ENCODE peak calls at places on chromosomes 12 and 14, in eight cellular contexts. One of them, this sample, is unnamed.

GRCh38 chr12:40351976-40352375 is 127.2 kb downstream of the LRRK2 start:
- DNase-seq in stimulated activated CD4-positive, alpha-beta T cell treated with anti-CD3 and anti-CD28 coated beads, Interleukin-15, amount 100 ng/mL, for 1 hour: no peak
- DNase-seq in KBM-7: no peak
- DNase-seq in activated CD4-positive, CD25-positive, alpha-beta regulatory T cell treated with anti-CD3 and anti-CD28 coated beads, Interleukin-2, amount 50 U/mL, for 72 hours: no peak
- DNase-seq in activated T-cell treated with anti-CD3 and anti-CD28 coated beads for 1 hour: no peak
- DNase-seq in HuH-7.5: no peak
- DNase-seq in mucosa of gallbladder: no peak
- DNase-seq in Ammon's horn: peak
- DNase-seq in this sample: no peak

GRCh38 chr14:48382961-48383360 is 707.6 kb upstream of the MDGA2 start:
- DNase-seq in stimulated activated CD4-positive, alpha-beta T cell treated with anti-CD3 and anti-CD28 coated beads, Interleukin-15, amount 100 ng/mL, for 1 hour: no peak
- DNase-seq in KBM-7: no peak
- DNase-seq in activated CD4-positive, CD25-positive, alpha-beta regulatory T cell treated with anti-CD3 and anti-CD28 coated beads, Interleukin-2, amount 50 U/mL, for 72 hours: no peak
- DNase-seq in activated T-cell treated with anti-CD3 and anti-CD28 coated beads for 1 hour: no peak
- DNase-seq in HuH-7.5: no peak
- DNase-seq in mucosa of gallbladder: no peak
- DNase-seq in Ammon's horn: no peak
- DNase-seq in this sample: no peak

GRCh38 chr12:131088701-131089525 is 135.2 kb downstream of the ADGRD1 start:
- DNase-seq in stimulated activated CD4-positive, alpha-beta T cell treated with anti-CD3 and anti-CD28 coated beads, Interleukin-15, amount 100 ng/mL, for 1 hour: no peak
- DNase-seq in KBM-7: no peak
- DNase-seq in activated CD4-positive, CD25-positive, alpha-beta regulatory T cell treated with anti-CD3 and anti-CD28 coated beads, Interleukin-2, amount 50 U/mL, for 72 hours: no peak
- DNase-seq in activated T-cell treated with anti-CD3 and anti-CD28 coated beads for 1 hour: no peak
- DNase-seq in HuH-7.5: no peak
- DNase-seq in mucosa of gallbladder: no peak
- DNase-seq in Ammon's horn: no peak
- DNase-seq in this sample: no peak

GRCh38 chr12:126685636-126686035 is 1581.3 kb upstream of the TMEM132C start:
- DNase-seq in stimulated activated CD4-positive, alpha-beta T cell treated with anti-CD3 and anti-CD28 coated beads, Interleukin-15, amount 100 ng/mL, for 1 hour: no peak
- DNase-seq in KBM-7: no peak
- DNase-seq in activated CD4-positive, CD25-positive, alpha-beta regulatory T cell treated with anti-CD3 and anti-CD28 coated beads, Interleukin-2, amount 50 U/mL, for 72 hours: no peak
- DNase-seq in activated T-cell treated with anti-CD3 and anti-CD28 coated beads for 1 hour: no peak
- DNase-seq in HuH-7.5: no peak
- DNase-seq in mucosa of gallbladder: no peak
- DNase-seq in Ammon's horn: no peak
- DNase-seq in this sample: no peak

GRCh38 chr12:116116650-116117424 is 160.7 kb downstream of the MED13L start:
- DNase-seq in stimulated activated CD4-positive, alpha-beta T cell treated with anti-CD3 and anti-CD28 coated beads, Interleukin-15, amount 100 ng/mL, for 1 hour: no peak
- DNase-seq in KBM-7: no peak
- DNase-seq in activated CD4-positive, CD25-positive, alpha-beta regulatory T cell treated with anti-CD3 and anti-CD28 coated beads, Interleukin-2, amount 50 U/mL, for 72 hours: no peak
- DNase-seq in activated T-cell treated with anti-CD3 and anti-CD28 coated beads for 1 hour: no peak
- DNase-seq in HuH-7.5: no peak
- DNase-seq in mucosa of gallbladder: no peak
- DNase-seq in Ammon's horn: no peak
- DNase-seq in this sample: no peak

GRCh38 chr14:37124617-37125016 is 47.8 kb downstream of the SLC25A21 start:
- DNase-seq in stimulated activated CD4-positive, alpha-beta T cell treated with anti-CD3 and anti-CD28 coated beads, Interleukin-15, amount 100 ng/mL, for 1 hour: no peak
- DNase-seq in KBM-7: peak
- DNase-seq in activated CD4-positive, CD25-positive, alpha-beta regulatory T cell treated with anti-CD3 and anti-CD28 coated beads, Interleukin-2, amount 50 U/mL, for 72 hours: no peak
- DNase-seq in activated T-cell treated with anti-CD3 and anti-CD28 coated beads for 1 hour: no peak
- DNase-seq in HuH-7.5: no peak
- DNase-seq in mucosa of gallbladder: no peak
- DNase-seq in Ammon's horn: no peak
- DNase-seq in this sample: no peak

GRCh38 chr12:90064759-90065158 is 356.1 kb upstream of the ATP2B1 start:
- DNase-seq in stimulated activated CD4-positive, alpha-beta T cell treated with anti-CD3 and anti-CD28 coated beads, Interleukin-15, amount 100 ng/mL, for 1 hour: no peak
- DNase-seq in KBM-7: no peak
- DNase-seq in activated CD4-positive, CD25-positive, alpha-beta regulatory T cell treated with anti-CD3 and anti-CD28 coated beads, Interleukin-2, amount 50 U/mL, for 72 hours: no peak
- DNase-seq in activated T-cell treated with anti-CD3 and anti-CD28 coated beads for 1 hour: no peak
- DNase-seq in HuH-7.5: no peak
- DNase-seq in mucosa of gallbladder: no peak
- DNase-seq in Ammon's horn: no peak
- DNase-seq in this sample: no peak

GRCh38 chr12:99066726-99067125 is 421.6 kb downstream of the APAF1 start:
- DNase-seq in stimulated activated CD4-positive, alpha-beta T cell treated with anti-CD3 and anti-CD28 coated beads, Interleukin-15, amount 100 ng/mL, for 1 hour: no peak
- DNase-seq in KBM-7: no peak
- DNase-seq in activated CD4-positive, CD25-positive, alpha-beta regulatory T cell treated with anti-CD3 and anti-CD28 coated beads, Interleukin-2, amount 50 U/mL, for 72 hours: no peak
- DNase-seq in activated T-cell treated with anti-CD3 and anti-CD28 coated beads for 1 hour: no peak
- DNase-seq in HuH-7.5: no peak
- DNase-seq in mucosa of gallbladder: no peak
- DNase-seq in Ammon's horn: peak
- DNase-seq in this sample: no peak

GRCh38 chr14:77041837-77042557 is 13.5 kb upstream of the IRF2BPL start:
- DNase-seq in stimulated activated CD4-positive, alpha-beta T cell treated with anti-CD3 and anti-CD28 coated beads, Interleukin-15, amount 100 ng/mL, for 1 hour: no peak
- DNase-seq in KBM-7: peak
- DNase-seq in activated CD4-positive, CD25-positive, alpha-beta regulatory T cell treated with anti-CD3 and anti-CD28 coated beads, Interleukin-2, amount 50 U/mL, for 72 hours: no peak
- DNase-seq in activated T-cell treated with anti-CD3 and anti-CD28 coated beads for 1 hour: no peak
- DNase-seq in HuH-7.5: no peak
- DNase-seq in mucosa of gallbladder: no peak
- DNase-seq in Ammon's horn: no peak
- DNase-seq in this sample: no peak

GRCh38 chr12:46332260-46332659 is 40.3 kb downstream of the SLC38A2 start:
- DNase-seq in stimulated activated CD4-positive, alpha-beta T cell treated with anti-CD3 and anti-CD28 coated beads, Interleukin-15, amount 100 ng/mL, for 1 hour: no peak
- DNase-seq in KBM-7: no peak
- DNase-seq in activated CD4-positive, CD25-positive, alpha-beta regulatory T cell treated with anti-CD3 and anti-CD28 coated beads, Interleukin-2, amount 50 U/mL, for 72 hours: no peak
- DNase-seq in activated T-cell treated with anti-CD3 and anti-CD28 coated beads for 1 hour: no peak
- DNase-seq in HuH-7.5: no peak
- DNase-seq in mucosa of gallbladder: no peak
- DNase-seq in Ammon's horn: no peak
- DNase-seq in this sample: no peak

GRCh38 chr12:17810399-17810798 is 279.6 kb downstream of the RERGL start:
- DNase-seq in stimulated activated CD4-positive, alpha-beta T cell treated with anti-CD3 and anti-CD28 coated beads, Interleukin-15, amount 100 ng/mL, for 1 hour: no peak
- DNase-seq in KBM-7: no peak
- DNase-seq in activated CD4-positive, CD25-positive, alpha-beta regulatory T cell treated with anti-CD3 and anti-CD28 coated beads, Interleukin-2, amount 50 U/mL, for 72 hours: no peak
- DNase-seq in activated T-cell treated with anti-CD3 and anti-CD28 coated beads for 1 hour: no peak
- DNase-seq in HuH-7.5: no peak
- DNase-seq in mucosa of gallbladder: no peak
- DNase-seq in Ammon's horn: no peak
- DNase-seq in this sample: no peak

GRCh38 chr12:14768823-14769405 is 34.4 kb downstream of the WBP11 start:
- DNase-seq in stimulated activated CD4-positive, alpha-beta T cell treated with anti-CD3 and anti-CD28 coated beads, Interleukin-15, amount 100 ng/mL, for 1 hour: no peak
- DNase-seq in KBM-7: no peak
- DNase-seq in activated CD4-positive, CD25-positive, alpha-beta regulatory T cell treated with anti-CD3 and anti-CD28 coated beads, Interleukin-2, amount 50 U/mL, for 72 hours: peak
- DNase-seq in activated T-cell treated with anti-CD3 and anti-CD28 coated beads for 1 hour: peak
- DNase-seq in HuH-7.5: no peak
- DNase-seq in mucosa of gallbladder: no peak
- DNase-seq in Ammon's horn: no peak
- DNase-seq in this sample: no peak

GRCh38 chr14:61145903-61146411 is 135.2 kb downstream of the TMEM30B start:
- DNase-seq in stimulated activated CD4-positive, alpha-beta T cell treated with anti-CD3 and anti-CD28 coated beads, Interleukin-15, amount 100 ng/mL, for 1 hour: no peak
- DNase-seq in KBM-7: no peak
- DNase-seq in activated CD4-positive, CD25-positive, alpha-beta regulatory T cell treated with anti-CD3 and anti-CD28 coated beads, Interleukin-2, amount 50 U/mL, for 72 hours: no peak
- DNase-seq in activated T-cell treated with anti-CD3 and anti-CD28 coated beads for 1 hour: no peak
- DNase-seq in HuH-7.5: no peak
- DNase-seq in mucosa of gallbladder: no peak
- DNase-seq in Ammon's horn: no peak
- DNase-seq in this sample: no peak

GRCh38 chr12:104957388-104958008 is 592 bp downstream of the SLC41A2 start:
- DNase-seq in stimulated activated CD4-positive, alpha-beta T cell treated with anti-CD3 and anti-CD28 coated beads, Interleukin-15, amount 100 ng/mL, for 1 hour: peak
- DNase-seq in KBM-7: peak
- DNase-seq in activated CD4-positive, CD25-positive, alpha-beta regulatory T cell treated with anti-CD3 and anti-CD28 coated beads, Interleukin-2, amount 50 U/mL, for 72 hours: no peak
- DNase-seq in activated T-cell treated with anti-CD3 and anti-CD28 coated beads for 1 hour: peak
- DNase-seq in HuH-7.5: peak
- DNase-seq in mucosa of gallbladder: no peak
- DNase-seq in Ammon's horn: peak
- DNase-seq in this sample: no peak

GRCh38 chr14:80930836-80931389 is 10.6 kb downstream of the CEP128 start:
- DNase-seq in stimulated activated CD4-positive, alpha-beta T cell treated with anti-CD3 and anti-CD28 coated beads, Interleukin-15, amount 100 ng/mL, for 1 hour: no peak
- DNase-seq in KBM-7: peak
- DNase-seq in activated CD4-positive, CD25-positive, alpha-beta regulatory T cell treated with anti-CD3 and anti-CD28 coated beads, Interleukin-2, amount 50 U/mL, for 72 hours: no peak
- DNase-seq in activated T-cell treated with anti-CD3 and anti-CD28 coated beads for 1 hour: no peak
- DNase-seq in HuH-7.5: no peak
- DNase-seq in mucosa of gallbladder: no peak
- DNase-seq in Ammon's horn: no peak
- DNase-seq in this sample: no peak

GRCh38 chr14:100071545-100071944 is 6.3 kb downstream of the EVL start:
- DNase-seq in stimulated activated CD4-positive, alpha-beta T cell treated with anti-CD3 and anti-CD28 coated beads, Interleukin-15, amount 100 ng/mL, for 1 hour: no peak
- DNase-seq in KBM-7: no peak
- DNase-seq in activated CD4-positive, CD25-positive, alpha-beta regulatory T cell treated with anti-CD3 and anti-CD28 coated beads, Interleukin-2, amount 50 U/mL, for 72 hours: no peak
- DNase-seq in activated T-cell treated with anti-CD3 and anti-CD28 coated beads for 1 hour: no peak
- DNase-seq in HuH-7.5: no peak
- DNase-seq in mucosa of gallbladder: no peak
- DNase-seq in Ammon's horn: no peak
- DNase-seq in this sample: no peak

GRCh38 chr12:131511803-131512564 is 198.9 kb upstream of the SFSWAP start:
- DNase-seq in stimulated activated CD4-positive, alpha-beta T cell treated with anti-CD3 and anti-CD28 coated beads, Interleukin-15, amount 100 ng/mL, for 1 hour: no peak
- DNase-seq in KBM-7: no peak
- DNase-seq in activated CD4-positive, CD25-positive, alpha-beta regulatory T cell treated with anti-CD3 and anti-CD28 coated beads, Interleukin-2, amount 50 U/mL, for 72 hours: no peak
- DNase-seq in activated T-cell treated with anti-CD3 and anti-CD28 coated beads for 1 hour: no peak
- DNase-seq in HuH-7.5: no peak
- DNase-seq in mucosa of gallbladder: no peak
- DNase-seq in Ammon's horn: no peak
- DNase-seq in this sample: no peak

GRCh38 chr12:31265722-31266121 is 60.2 kb downstream of the SINHCAF start:
- DNase-seq in stimulated activated CD4-positive, alpha-beta T cell treated with anti-CD3 and anti-CD28 coated beads, Interleukin-15, amount 100 ng/mL, for 1 hour: no peak
- DNase-seq in KBM-7: no peak
- DNase-seq in activated CD4-positive, CD25-positive, alpha-beta regulatory T cell treated with anti-CD3 and anti-CD28 coated beads, Interleukin-2, amount 50 U/mL, for 72 hours: no peak
- DNase-seq in activated T-cell treated with anti-CD3 and anti-CD28 coated beads for 1 hour: no peak
- DNase-seq in HuH-7.5: no peak
- DNase-seq in mucosa of gallbladder: no peak
- DNase-seq in Ammon's horn: no peak
- DNase-seq in this sample: no peak

GRCh38 chr14:51715742-51716141 is 64.0 kb downstream of the FRMD6 start:
- DNase-seq in stimulated activated CD4-positive, alpha-beta T cell treated with anti-CD3 and anti-CD28 coated beads, Interleukin-15, amount 100 ng/mL, for 1 hour: no peak
- DNase-seq in KBM-7: no peak
- DNase-seq in activated CD4-positive, CD25-positive, alpha-beta regulatory T cell treated with anti-CD3 and anti-CD28 coated beads, Interleukin-2, amount 50 U/mL, for 72 hours: no peak
- DNase-seq in activated T-cell treated with anti-CD3 and anti-CD28 coated beads for 1 hour: no peak
- DNase-seq in HuH-7.5: no peak
- DNase-seq in mucosa of gallbladder: no peak
- DNase-seq in Ammon's horn: no peak
- DNase-seq in this sample: no peak

GRCh38 chr12:109798691-109799090 is 34.5 kb downstream of the TRPV4 start:
- DNase-seq in stimulated activated CD4-positive, alpha-beta T cell treated with anti-CD3 and anti-CD28 coated beads, Interleukin-15, amount 100 ng/mL, for 1 hour: no peak
- DNase-seq in KBM-7: no peak
- DNase-seq in activated CD4-positive, CD25-positive, alpha-beta regulatory T cell treated with anti-CD3 and anti-CD28 coated beads, Interleukin-2, amount 50 U/mL, for 72 hours: no peak
- DNase-seq in activated T-cell treated with anti-CD3 and anti-CD28 coated beads for 1 hour: no peak
- DNase-seq in HuH-7.5: no peak
- DNase-seq in mucosa of gallbladder: no peak
- DNase-seq in Ammon's horn: no peak
- DNase-seq in this sample: no peak